ENCODE peak calls at places on chromosomes 4 and X, in four cellular contexts. J, G, U and I are unnamed samples.
A peak's percentile ranks its signal among the peaks of the same experiment; 100 is the strongest.

GRCh38 chr4:147078875-147079658 is 133.4 kb upstream of the TTC29 start:
- DNase-seq in U (peak; percentile 60), J (no peak), G (no peak), I (peak; percentile 1)

GRCh38 chr4:121358473-121358872 is 22.3 kb downstream of the QRFPR start:
- DNase-seq in J (no peak), G (peak; percentile 23), U (no peak), I (peak; percentile 34)

GRCh38 chr4:6917445-6918241 is 8.0 kb downstream of the TBC1D14 start:
- DNase-seq in G (no peak), J (peak; percentile 95), U (peak; percentile 87), I (no peak)

GRCh38 chr4:92101609-92102231 is 202.0 kb upstream of the GRID2 start:
- DNase-seq in J (no peak), U (no peak), G (peak; percentile 15), I (no peak)

GRCh38 chr4:124275-125081 is at the start of gene ZNF718:
- DNase-seq in J (peak; percentile 94), G (peak; percentile 97), U (peak; percentile 97), I (peak; percentile 98)

GRCh38 chr4:53541577-53542206 is 49.6 kb downstream of the LNX1 start:
- DNase-seq in J (no peak), U (no peak), G (peak; percentile 95), I (peak; percentile 76)

GRCh38 chr4:99652596-99653436 is 4.8 kb downstream of the C4orf54 start:
- DNase-seq in U (no peak), J (no peak), G (no peak), I (no peak)

GRCh38 chr4:113300384-113301011 is 251.0 kb downstream of the ANK2 start:
- DNase-seq in J (no peak), G (peak; percentile 90), U (no peak), I (peak; percentile 95)

GRCh38 chr4:4524364-4524763 is 17.5 kb downstream of the STX18 start:
- DNase-seq in G (peak; percentile 11), U (no peak), J (no peak), I (no peak)

GRCh38 chr4:152454398-152455011 is 81.4 kb downstream of the FBXW7 start:
- DNase-seq in G (peak; percentile 46), U (no peak), J (no peak), I (no peak)

GRCh38 chr4:10589308-10589707 is 95.3 kb downstream of the CLNK start:
- DNase-seq in G (no peak), U (no peak), J (no peak), I (peak; percentile 67)

GRCh38 chr4:94757192-94758140 is at the start of gene BMPR1B:
- DNase-seq in U (no peak), J (no peak), G (peak; percentile 67), I (peak; percentile 46)

GRCh38 chrX:7270018-7270417 is 122.1 kb upstream of the PUDP start:
- DNase-seq in J (no peak), U (no peak), G (peak; percentile 58), I (no peak)

GRCh38 chr4:138650917-138651564 is 364.5 kb upstream of the NOCT start:
- DNase-seq in G (peak; percentile 89), J (no peak), U (no peak), I (peak; percentile 85)

GRCh38 chrX:12966151-12966550 is 8.8 kb upstream of the TMSB4X start:
- DNase-seq in U (no peak), J (no peak), G (no peak), I (no peak)

GRCh38 chrX:45756562-45756961 is 555.9 kb upstream of the DIPK2B start:
- DNase-seq in U (no peak), J (no peak), G (no peak), I (no peak)

GRCh38 chrX:82125103-82125502 is 923.2 kb downstream of the SH3BGRL start:
- DNase-seq in J (no peak), U (no peak), G (no peak), I (no peak)

GRCh38 chr4:143023519-143023918 is 161.2 kb upstream of the USP38 start:
- DNase-seq in J (no peak), G (no peak), U (no peak), I (no peak)
- H3K27ac ChIP-seq in J (no peak overlapping the region), G (no peak overlapping the region), U (no peak overlapping the region), I (no peak overlapping the region)

GRCh38 chr4:156779046-156779445 is 192.6 kb downstream of the PDGFC start:
- DNase-seq in J (no peak), G (peak; percentile 59), U (no peak), I (peak; percentile 37)

GRCh38 chr4:156778093-156778492 is 193.5 kb downstream of the PDGFC start:
- DNase-seq in J (no peak), U (no peak), G (peak; percentile 72), I (no peak)

GRCh38 chr4:156775803-156776202 is 195.8 kb downstream of the PDGFC start:
- DNase-seq in G (no peak), U (no peak), J (no peak), I (no peak)

GRCh38 chr4:156779774-156780173 is 191.8 kb downstream of the PDGFC start:
- DNase-seq in J (no peak), U (no peak), G (peak; percentile 95), I (peak; percentile 77)

GRCh38 chr4:156778606-156779005 is 193.0 kb downstream of the PDGFC start:
- DNase-seq in J (no peak), U (no peak), G (peak; percentile 91), I (no peak)
- H3K4me3 ChIP-seq in J (no peak overlapping the region), U (no peak overlapping the region), G (no peak overlapping the region), I (no peak overlapping the region)

GRCh38 chrX:130082244-130083106 is 27.8 kb downstream of the ELF4 start:
- DNase-seq in J (peak; percentile 39), G (no peak), U (peak; percentile 72), I (no peak)
- TF ChIP-seq CTCF in J (no peak), G (no peak), U (no peak), I (peak; percentile 13)

GRCh38 chr4:80202190-80202711 is 4.9 kb downstream of the PRDM8 start:
- DNase-seq in G (peak; percentile 80), J (peak; percentile 89), U (peak; percentile 95), I (peak; percentile 55)
- H3K27ac ChIP-seq in G (peak overlapping the region; percentile 89), J (peak overlapping the region; percentile 95), U (peak overlapping the region; percentile 94), I (no peak overlapping the region)

GRCh38 chrX:108736509-108737479 is at the start of gene IRS4:
- DNase-seq in U (no peak), G (no peak), J (no peak), I (no peak)
- H3K4me3 ChIP-seq in U (peak within 1 kb of the TSS; percentile 32), G (peak within 1 kb of the TSS; percentile 32), J (peak within 1 kb of the TSS; percentile 21), I (peak within 1 kb of the TSS; percentile 42)

DNA sequence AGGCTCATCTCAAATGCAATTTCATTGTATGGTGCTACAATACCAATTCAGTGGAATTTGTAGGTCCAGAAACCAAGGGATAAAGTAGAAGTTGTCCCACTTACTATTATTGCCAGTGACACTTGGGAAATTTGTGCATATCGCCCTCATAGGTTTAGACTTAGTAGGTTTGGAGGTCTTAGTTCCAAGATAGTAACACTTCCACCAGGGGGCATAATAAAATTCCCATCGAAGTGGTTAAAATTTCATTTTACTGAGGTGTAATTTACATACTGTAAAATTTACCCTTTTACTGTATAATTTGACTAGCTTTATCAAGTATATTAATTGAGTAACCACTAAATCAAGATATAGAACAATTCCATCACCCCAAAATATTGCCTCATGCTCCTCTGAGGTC is 174.6 kb downstream of the INPP4B start:
- DNase-seq in U (no peak), G (no peak), J (no peak), I (no peak)
- TF ChIP-seq CTCF in U (no peak), G (peak; percentile 11), J (no peak), I (peak; percentile 17)

DNA sequence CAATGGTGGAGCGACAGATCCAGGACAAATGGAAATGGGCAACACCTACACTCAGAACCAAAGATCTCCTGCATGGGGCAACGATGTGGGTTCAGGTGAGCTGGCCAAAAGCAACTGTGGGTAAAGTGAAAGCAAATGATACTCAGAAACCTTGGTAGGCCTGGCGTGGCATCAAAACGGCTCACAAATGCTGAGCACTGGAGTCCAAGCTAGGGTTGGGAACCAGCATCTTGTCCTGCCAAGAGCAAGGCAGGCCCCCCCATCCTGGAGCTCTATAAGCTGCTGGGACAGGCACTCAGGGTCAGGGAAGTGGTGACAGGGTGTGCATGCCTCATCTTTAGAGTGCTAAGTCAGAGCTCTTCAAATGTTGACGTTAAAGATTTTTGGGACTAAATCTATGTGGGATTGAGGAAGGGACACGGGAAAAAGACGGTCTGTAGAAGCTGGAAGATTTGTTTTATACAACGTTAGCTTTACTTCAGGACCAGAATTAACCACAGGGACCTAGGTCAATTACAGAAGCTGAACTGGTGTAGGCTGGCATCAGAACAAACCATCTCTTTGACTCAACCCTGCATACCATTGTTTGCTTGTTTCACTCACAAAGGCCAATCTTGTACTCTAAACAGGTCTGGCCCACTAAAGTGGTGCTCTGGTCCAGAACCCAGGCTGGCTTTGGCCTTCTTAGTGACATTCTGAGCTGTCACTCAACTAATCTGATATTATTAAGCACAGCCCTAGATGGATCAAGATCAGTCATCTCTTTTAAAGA is 10.7 kb downstream of the ATP8A1 start:
- DNase-seq in J (no peak), G (no peak), U (no peak), I (no peak)
- H3K27ac ChIP-seq in J (no peak overlapping the region), G (no peak overlapping the region), U (no peak overlapping the region), I (no peak overlapping the region)

GRCh38 chrX:103215037-103215767 is at the start of gene BEX4:
- DNase-seq in J (peak; percentile 88), G (peak; percentile 41), U (peak; percentile 95), I (peak; percentile 59)
- H3K4me3 ChIP-seq in J (peak within 1 kb of the TSS; percentile 68), G (peak within 1 kb of the TSS; percentile 61), U (peak within 1 kb of the TSS; percentile 82), I (peak within 1 kb of the TSS; percentile 68)